ENCODE peak calls at places on chromosomes 11 and 22, in ten cellular contexts. B is ovary, F is A549, J is upper lobe of left lung, S is suprapubic skin, C is H1, A is transverse colon, N is tibial nerve, R is K562, E is HepG2. O is an unnamed sample.
A peak's percentile ranks its signal among the peaks of the same experiment; 100 is the strongest.

GRCh38 chr11:2794419-2794795 is 91.2 kb downstream of the CDKN1C start:
- DNase-seq in B (peak; percentile 27), F (no peak), J (peak; percentile 16), S (peak; percentile 48), C (peak; percentile 34), A (no peak), N (peak; percentile 8), R (no peak), E (no peak), O (peak; percentile 42)

GRCh38 chr11:67238894-67239794 is 27.1 kb upstream of the GRK2 start:
- DNase-seq in B (no peak), F (no peak), J (no peak), S (no peak), C (no peak), A (no peak), N (no peak), R (peak; percentile 18), E (no peak), O (no peak)

GRCh38 chr11:61083601-61084147 is 18.6 kb upstream of the CD5 start:
- DNase-seq in B (no peak), F (no peak), J (peak; percentile 20), S (no peak), C (no peak), A (no peak), N (no peak), R (no peak), E (no peak), O (no peak)

GRCh38 chr11:66181632-66182345 is 86.7 kb upstream of the RAB1B start:
- DNase-seq in B (no peak), F (no peak), J (no peak), S (no peak), C (no peak), A (no peak), N (no peak), R (no peak), E (peak; percentile 12), O (no peak)

GRCh38 chr11:66932543-66932942 is 25.6 kb downstream of the PC start:
- DNase-seq in B (no peak), F (no peak), J (no peak), S (no peak), C (no peak), A (no peak), N (no peak), R (no peak), E (no peak), O (no peak)

GRCh38 chr11:69909561-69910518 is 90.6 kb upstream of the FGF3 start:
- DNase-seq in B (peak; percentile 35), F (no peak), J (no peak), S (peak; percentile 48), C (peak; percentile 77), A (no peak), N (no peak), R (peak; percentile 47), E (no peak), O (peak; percentile 64)

GRCh38 chr11:97237151-97237550 is 847.3 kb downstream of the JRKL start:
- DNase-seq in B (no peak), F (no peak), J (no peak), S (no peak), C (no peak), A (no peak), N (no peak), R (no peak), E (no peak), O (no peak)

GRCh38 chr11:66231561-66231960 is 36.9 kb upstream of the RAB1B start:
- DNase-seq in B (no peak), F (no peak), J (no peak), S (no peak), C (no peak), A (no peak), N (no peak), R (no peak), E (no peak), O (no peak)

GRCh38 chr11:121356357-121356756 is 63.8 kb downstream of the SC5D start:
- DNase-seq in B (no peak), F (no peak), J (no peak), S (no peak), C (no peak), A (no peak), N (no peak), R (no peak), E (no peak), O (no peak)

GRCh38 chr11:87878373-87878779 is 296.9 kb downstream of the RAB38 start:
- DNase-seq in B (no peak), F (peak; percentile 42), J (no peak), S (no peak), C (no peak), A (no peak), N (no peak), R (peak; percentile 0), E (peak; percentile 2), O (no peak)

GRCh38 chr22:46103664-46104063 is 46.7 kb upstream of the PPARA start:
- DNase-seq in B (no peak), F (no peak), J (no peak), S (no peak), C (no peak), A (no peak), N (no peak), R (no peak), E (no peak), O (no peak)

GRCh38 chr11:416051-416756 is 1.4 kb upstream of the SIGIRR start:
- DNase-seq in B (no peak), F (no peak), J (no peak), S (no peak), C (no peak), A (peak; percentile 17), N (no peak), R (no peak), E (no peak), O (no peak)

GRCh38 chr22:29710922-29711593 is 8.7 kb upstream of the CABP7 start:
- DNase-seq in B (no peak), F (no peak), J (no peak), S (no peak), C (no peak), A (peak; percentile 41), N (no peak), R (no peak), E (no peak), O (no peak)

GRCh38 chr11:15208570-15209222 is 94.0 kb downstream of the INSC start:
- DNase-seq in B (peak; percentile 51), F (peak; percentile 56), J (peak; percentile 78), S (no peak), C (peak; percentile 92), A (peak; percentile 79), N (peak; percentile 40), R (peak; percentile 74), E (peak; percentile 52), O (peak; percentile 84)

GRCh38 chr22:21623402-21623970 is 6.3 kb downstream of the YDJC start:
- DNase-seq in B (no peak), F (no peak), J (no peak), S (no peak), C (no peak), A (no peak), N (no peak), R (no peak), E (no peak), O (no peak)

DNA sequence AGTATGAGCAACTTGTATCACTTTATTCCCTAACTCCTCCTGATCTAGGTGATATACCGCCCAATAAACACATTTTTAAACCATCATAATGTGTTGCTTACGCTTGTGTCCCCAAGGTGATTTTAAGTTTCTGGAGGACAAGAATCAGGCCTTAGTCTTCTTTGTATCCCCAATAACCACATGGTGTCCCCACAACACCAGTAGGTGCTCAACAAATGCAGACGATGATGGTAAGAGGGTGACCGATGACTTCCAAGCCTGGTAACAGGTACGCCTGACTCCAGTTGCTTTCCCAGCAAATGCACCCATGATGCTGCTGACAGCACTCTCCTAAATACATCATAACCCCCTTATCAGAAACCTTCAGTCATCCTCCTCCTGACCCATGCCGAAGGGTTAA is 64.2 kb downstream of the EFCAB6 start:
- DNase-seq in B (no peak), F (no peak), J (no peak), S (no peak), C (no peak), A (no peak), N (no peak), R (peak; percentile 1), E (no peak), O (no peak)
- TF ChIP-seq CTCF in B (no peak), F (no peak), J (no peak), S (no peak), C (peak; percentile 41), A (no peak), N (no peak), R (no peak), E (no peak), O (no peak)

GRCh38 chr11:11022126-11022730 is 164.4 kb upstream of the ZBED5 start:
- DNase-seq in B (no peak), F (peak; percentile 16), J (no peak), S (no peak), C (no peak), A (no peak), N (no peak), R (peak; percentile 43), E (no peak), O (no peak)

GRCh38 chr11:11020219-11020726 is 162.4 kb upstream of the ZBED5 start:
- DNase-seq in B (no peak), F (no peak), J (no peak), S (no peak), C (no peak), A (no peak), N (no peak), R (no peak), E (no peak), O (no peak)

GRCh38 chr11:11016943-11017342 is 159.1 kb upstream of the ZBED5 start:
- DNase-seq in B (no peak), F (no peak), J (no peak), S (no peak), C (no peak), A (no peak), N (no peak), R (no peak), E (no peak), O (no peak)

GRCh38 chr11:11025087-11025486 is 167.2 kb upstream of the ZBED5 start:
- DNase-seq in B (no peak), F (peak; percentile 26), J (no peak), S (no peak), C (no peak), A (no peak), N (no peak), R (no peak), E (no peak), O (no peak)

GRCh38 chr11:11020747-11021149 is 162.9 kb upstream of the ZBED5 start:
- DNase-seq in B (no peak), F (peak; percentile 42), J (no peak), S (no peak), C (no peak), A (no peak), N (no peak), R (peak; percentile 21), E (no peak), O (no peak)
- TF ChIP-seq EP300 in B (no peak), F (no peak), J (no peak), S (no peak), C (no peak), A (no peak), N (no peak), R (no peak), E (no peak), O (no peak)

GRCh38 chr22:36863281-36863680 is 2.5 kb downstream of the NCF4 start:
- DNase-seq in B (no peak), F (no peak), J (no peak), S (no peak), C (no peak), A (no peak), N (no peak), R (no peak), E (no peak), O (peak; percentile 42)
- H3K9me3 ChIP-seq in B (no peaks in the 10 kb centered on the region), F (no peaks in the 10 kb centered on the region), J (no peaks in the 10 kb centered on the region), S (no peaks in the 10 kb centered on the region), C (no peaks in the 10 kb centered on the region), A (no peaks in the 10 kb centered on the region), N (no peaks in the 10 kb centered on the region), R (no peaks in the 10 kb centered on the region), E (no peaks in the 10 kb centered on the region), O (no peaks in the 10 kb centered on the region)

GRCh38 chr11:76248210-76248609 is 41.9 kb upstream of the WNT11 start:
- DNase-seq in B (no peak), F (peak; percentile 56), J (no peak), S (no peak), C (peak; percentile 59), A (no peak), N (no peak), R (peak; percentile 60), E (no peak), O (no peak)
- TF ChIP-seq CTCF in B (no peak), F (peak; percentile 27), J (no peak), S (no peak), C (peak; percentile 54), A (no peak), N (no peak), R (peak; percentile 49), E (peak; percentile 57), O (no peak)

O was measured in sigmoid colon.